ENCODE peak calls at places on chromosomes 7 and 10, in eight cellular contexts. One of them, this sample, is unnamed.

GRCh38 chr10:99368646-99369045 is 39.5 kb downstream of the CNNM1 start:
- DNase-seq in SK-N-SH: no peak
- DNase-seq in body of pancreas: no peak
- DNase-seq in breast epithelium: no peak
- DNase-seq in AG04450: no peak
- DNase-seq in foreskin fibroblast: peak; percentile 47
- DNase-seq in lower lobe of right lung: no peak
- DNase-seq in A549: no peak
- DNase-seq in this sample: no peak

GRCh38 chr10:130806426-130806825 is 505.1 kb downstream of the TCERG1L start:
- DNase-seq in SK-N-SH: no peak
- DNase-seq in body of pancreas: no peak
- DNase-seq in breast epithelium: no peak
- DNase-seq in AG04450: no peak
- DNase-seq in foreskin fibroblast: no peak
- DNase-seq in lower lobe of right lung: no peak
- DNase-seq in A549: no peak
- DNase-seq in this sample: no peak

GRCh38 chr10:8416192-8416701 is 361.8 kb downstream of the GATA3 start:
- DNase-seq in SK-N-SH: no peak
- DNase-seq in body of pancreas: no peak
- DNase-seq in breast epithelium: no peak
- DNase-seq in AG04450: no peak
- DNase-seq in foreskin fibroblast: no peak
- DNase-seq in lower lobe of right lung: no peak
- DNase-seq in A549: peak; percentile 70
- DNase-seq in this sample: no peak

GRCh38 chr7:135672560-135673359 is 10.4 kb downstream of the STMP1 start:
- DNase-seq in SK-N-SH: peak; percentile 70
- DNase-seq in body of pancreas: no peak
- DNase-seq in breast epithelium: no peak
- DNase-seq in AG04450: peak; percentile 58
- DNase-seq in foreskin fibroblast: peak; percentile 65
- DNase-seq in lower lobe of right lung: no peak
- DNase-seq in A549: peak; percentile 61
- DNase-seq in this sample: no peak

GRCh38 chr7:1670894-1671875 is 1.1 kb downstream of the ELFN1 start:
- DNase-seq in SK-N-SH: peak; percentile 53
- DNase-seq in body of pancreas: peak; percentile 8
- DNase-seq in breast epithelium: peak; percentile 48
- DNase-seq in AG04450: no peak
- DNase-seq in foreskin fibroblast: no peak
- DNase-seq in lower lobe of right lung: peak; percentile 34
- DNase-seq in A549: no peak
- DNase-seq in this sample: no peak

GRCh38 chr10:102935939-102936605 is 18.0 kb downstream of the CNNM2 start:
- DNase-seq in SK-N-SH: no peak
- DNase-seq in body of pancreas: no peak
- DNase-seq in breast epithelium: no peak
- DNase-seq in AG04450: no peak
- DNase-seq in foreskin fibroblast: no peak
- DNase-seq in lower lobe of right lung: no peak
- DNase-seq in A549: no peak
- DNase-seq in this sample: no peak

GRCh38 chr10:33697016-33697415 is 362.5 kb upstream of the NRP1 start:
- DNase-seq in SK-N-SH: no peak
- DNase-seq in body of pancreas: no peak
- DNase-seq in breast epithelium: no peak
- DNase-seq in AG04450: no peak
- DNase-seq in foreskin fibroblast: peak; percentile 45
- DNase-seq in lower lobe of right lung: no peak
- DNase-seq in A549: no peak
- DNase-seq in this sample: no peak

GRCh38 chr10:33802566-33802965 is 468.1 kb upstream of the NRP1 start:
- DNase-seq in SK-N-SH: no peak
- DNase-seq in body of pancreas: no peak
- DNase-seq in breast epithelium: no peak
- DNase-seq in AG04450: no peak
- DNase-seq in foreskin fibroblast: no peak
- DNase-seq in lower lobe of right lung: no peak
- DNase-seq in A549: no peak
- DNase-seq in this sample: no peak

GRCh38 chr7:21550821-21551531 is 8.1 kb downstream of the DNAH11 start:
- DNase-seq in SK-N-SH: no peak
- DNase-seq in body of pancreas: no peak
- DNase-seq in breast epithelium: no peak
- DNase-seq in AG04450: no peak
- DNase-seq in foreskin fibroblast: no peak
- DNase-seq in lower lobe of right lung: no peak
- DNase-seq in A549: peak; percentile 16
- DNase-seq in this sample: peak; percentile 50

GRCh38 chr7:109549461-109549860 is 979.8 kb downstream of the DNAJB9 start:
- DNase-seq in SK-N-SH: no peak
- DNase-seq in body of pancreas: no peak
- DNase-seq in breast epithelium: no peak
- DNase-seq in AG04450: no peak
- DNase-seq in foreskin fibroblast: no peak
- DNase-seq in lower lobe of right lung: no peak
- DNase-seq in A549: no peak
- DNase-seq in this sample: no peak

DNA sequence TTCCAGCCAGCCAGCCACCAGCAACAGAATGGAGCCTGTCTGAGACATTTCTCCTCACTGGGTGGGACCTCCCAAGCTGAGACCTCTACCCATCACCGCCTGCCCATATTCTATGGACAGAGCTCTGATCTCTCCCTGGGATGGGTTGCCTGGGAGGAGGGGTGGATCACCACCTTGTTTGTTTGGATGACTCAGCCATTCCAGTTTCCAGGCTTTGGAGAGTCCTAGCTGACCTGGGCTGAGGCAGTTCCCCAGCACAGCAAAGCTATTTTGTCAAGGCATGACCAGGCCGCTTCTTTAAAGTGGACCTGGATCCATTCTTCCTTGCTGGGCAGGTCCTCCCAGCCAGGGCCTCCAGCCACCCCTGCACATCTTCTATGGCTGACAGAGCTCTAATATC is 982.3 kb downstream of the DNAJB9 start:
- DNase-seq in SK-N-SH: no peak
- DNase-seq in body of pancreas: no peak
- DNase-seq in breast epithelium: no peak
- DNase-seq in AG04450: no peak
- DNase-seq in foreskin fibroblast: no peak
- DNase-seq in lower lobe of right lung: no peak
- DNase-seq in A549: peak; percentile 36
- DNase-seq in this sample: no peak
- H3K4me3 ChIP-seq in SK-N-SH: no peak overlapping the region
- H3K4me3 ChIP-seq in body of pancreas: no peak overlapping the region
- H3K4me3 ChIP-seq in breast epithelium: no peak overlapping the region
- H3K4me3 ChIP-seq in AG04450: no peak overlapping the region
- H3K4me3 ChIP-seq in foreskin fibroblast: no peak overlapping the region
- H3K4me3 ChIP-seq in lower lobe of right lung: no peak overlapping the region
- H3K4me3 ChIP-seq in A549: no peak overlapping the region
- H3K4me3 ChIP-seq in this sample: no peak overlapping the region

DNA sequence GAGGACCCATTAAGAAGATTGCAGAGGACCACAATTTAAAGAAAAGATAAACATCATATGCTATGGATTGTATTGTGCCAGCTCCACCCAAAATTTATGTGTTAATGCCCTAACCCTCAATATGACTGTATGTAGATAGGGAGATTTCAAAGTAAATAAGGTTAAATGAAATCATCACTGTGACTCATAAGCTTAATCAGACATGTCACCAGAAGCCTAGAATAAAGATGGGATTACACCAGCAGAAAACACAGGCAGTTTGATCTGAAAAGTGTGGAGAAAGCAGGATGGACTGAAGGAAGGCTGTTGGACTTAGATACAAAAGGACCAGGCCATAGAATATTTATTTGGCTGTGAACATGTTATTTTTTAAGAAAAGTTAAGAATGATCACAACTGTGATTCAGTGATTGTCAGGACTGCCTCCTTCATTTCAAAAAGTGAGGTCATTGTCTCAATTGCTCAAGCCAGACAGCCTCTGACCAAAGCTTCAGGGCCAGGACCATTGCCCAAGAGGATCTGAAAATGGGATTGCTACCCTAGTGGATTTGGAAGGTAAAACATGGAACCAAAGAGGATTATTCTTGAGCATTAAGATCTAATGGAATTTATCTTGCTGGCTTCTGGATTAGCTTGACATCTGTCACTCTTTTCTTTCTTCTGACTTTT is 270.8 kb upstream of the POM121L12 start:
- DNase-seq in SK-N-SH: no peak
- DNase-seq in body of pancreas: no peak
- DNase-seq in breast epithelium: no peak
- DNase-seq in AG04450: no peak
- DNase-seq in foreskin fibroblast: no peak
- DNase-seq in lower lobe of right lung: no peak
- DNase-seq in A549: no peak
- DNase-seq in this sample: no peak
- TF ChIP-seq CTCF in SK-N-SH: no peak
- TF ChIP-seq CTCF in body of pancreas: no peak
- TF ChIP-seq CTCF in breast epithelium: no peak
- TF ChIP-seq CTCF in AG04450: no peak
- TF ChIP-seq CTCF in foreskin fibroblast: no peak
- TF ChIP-seq CTCF in lower lobe of right lung: no peak
- TF ChIP-seq CTCF in A549: no peak
- TF ChIP-seq CTCF in this sample: no peak

GRCh38 chr10:100569687-100570517 is 34.2 kb downstream of the HIF1AN start:
- DNase-seq in SK-N-SH: peak; percentile 27
- DNase-seq in body of pancreas: peak; percentile 16
- DNase-seq in breast epithelium: no peak
- DNase-seq in AG04450: no peak
- DNase-seq in foreskin fibroblast: no peak
- DNase-seq in lower lobe of right lung: no peak
- DNase-seq in A549: no peak
- DNase-seq in this sample: no peak

GRCh38 chr10:100567826-100568225 is 32.1 kb downstream of the HIF1AN start:
- DNase-seq in SK-N-SH: no peak
- DNase-seq in body of pancreas: no peak
- DNase-seq in breast epithelium: no peak
- DNase-seq in AG04450: no peak
- DNase-seq in foreskin fibroblast: no peak
- DNase-seq in lower lobe of right lung: no peak
- DNase-seq in A549: no peak
- DNase-seq in this sample: no peak

GRCh38 chr10:100568937-100569336 is 33.2 kb downstream of the HIF1AN start:
- DNase-seq in SK-N-SH: peak; percentile 14
- DNase-seq in body of pancreas: no peak
- DNase-seq in breast epithelium: no peak
- DNase-seq in AG04450: no peak
- DNase-seq in foreskin fibroblast: no peak
- DNase-seq in lower lobe of right lung: no peak
- DNase-seq in A549: no peak
- DNase-seq in this sample: no peak

GRCh38 chr10:100571069-100571817 is 35.5 kb downstream of the HIF1AN start:
- DNase-seq in SK-N-SH: peak; percentile 1
- DNase-seq in body of pancreas: no peak
- DNase-seq in breast epithelium: no peak
- DNase-seq in AG04450: no peak
- DNase-seq in foreskin fibroblast: no peak
- DNase-seq in lower lobe of right lung: no peak
- DNase-seq in A549: no peak
- DNase-seq in this sample: no peak

DNA sequence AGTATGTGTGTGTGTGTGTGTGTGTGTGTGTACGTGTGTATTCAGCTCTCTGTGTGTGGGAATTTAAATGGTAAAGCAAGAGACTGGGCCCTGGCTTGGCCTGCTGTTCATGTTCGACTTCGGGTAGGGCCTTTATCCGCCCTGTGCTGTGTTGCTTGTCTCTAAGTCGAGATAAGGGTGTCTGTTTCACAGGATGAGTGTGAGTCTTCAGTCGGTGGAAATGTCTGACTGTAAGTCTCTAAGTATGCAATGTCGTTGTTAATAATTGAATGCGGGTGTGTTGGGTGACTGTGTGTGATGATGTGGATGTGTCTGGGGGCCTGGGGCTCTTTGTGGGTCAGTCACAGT is 34.7 kb downstream of the HIF1AN start:
- DNase-seq in SK-N-SH: peak; percentile 11
- DNase-seq in body of pancreas: no peak
- DNase-seq in breast epithelium: no peak
- DNase-seq in AG04450: no peak
- DNase-seq in foreskin fibroblast: no peak
- DNase-seq in lower lobe of right lung: no peak
- DNase-seq in A549: no peak
- DNase-seq in this sample: no peak
- H3K4me3 ChIP-seq in SK-N-SH: no peak overlapping the region
- H3K4me3 ChIP-seq in body of pancreas: no peak overlapping the region
- H3K4me3 ChIP-seq in breast epithelium: no peak overlapping the region
- H3K4me3 ChIP-seq in AG04450: no peak overlapping the region
- H3K4me3 ChIP-seq in foreskin fibroblast: no peak overlapping the region
- H3K4me3 ChIP-seq in lower lobe of right lung: no peak overlapping the region
- H3K4me3 ChIP-seq in A549: no peak overlapping the region
- H3K4me3 ChIP-seq in this sample: no peak overlapping the region

DNA sequence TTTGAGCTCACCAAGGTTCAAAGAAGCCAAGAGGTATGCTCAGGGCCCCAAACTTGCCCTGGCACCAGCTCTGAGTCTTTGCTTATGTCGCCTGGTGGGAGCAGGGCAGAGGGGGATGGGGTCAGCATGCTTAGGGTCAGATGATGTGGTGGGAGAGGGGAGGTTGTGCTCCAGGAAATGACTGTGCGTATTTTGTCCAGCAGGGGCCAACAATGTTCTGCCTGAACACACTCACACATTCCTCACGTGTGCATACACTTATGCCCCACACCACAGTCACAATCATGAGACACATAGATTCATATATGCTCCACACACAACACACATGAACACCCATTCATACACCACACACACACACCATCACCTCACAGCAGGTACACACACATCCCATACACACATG is 4.4 kb upstream of the RAMP3 start:
- DNase-seq in SK-N-SH: no peak
- DNase-seq in body of pancreas: no peak
- DNase-seq in breast epithelium: no peak
- DNase-seq in AG04450: no peak
- DNase-seq in foreskin fibroblast: no peak
- DNase-seq in lower lobe of right lung: no peak
- DNase-seq in A549: peak; percentile 20
- DNase-seq in this sample: no peak
- TF ChIP-seq CTCF in SK-N-SH: peak; percentile 18
- TF ChIP-seq CTCF in body of pancreas: no peak
- TF ChIP-seq CTCF in breast epithelium: no peak
- TF ChIP-seq CTCF in AG04450: peak; percentile 12
- TF ChIP-seq CTCF in foreskin fibroblast: no peak
- TF ChIP-seq CTCF in lower lobe of right lung: no peak
- TF ChIP-seq CTCF in A549: no peak
- TF ChIP-seq CTCF in this sample: no peak

This sample was measured in LNCaP clone FGC.